ENCODE peak calls at places on chromosomes 12 and 14, in seven cellular contexts. I is posterior cingulate gyrus; J is GM10248; W is CD4-positive, alpha-beta T cell; C is left cardiac atrium; E is brain microvascular endothelial cell; H is IMR-90. D is an unnamed sample.

GRCh38 chr14:52663850-52664249 is 31.5 kb downstream of the ERO1A start:
- DNase-seq in E (no peak), C (no peak), J (no peak), H (no peak), W (no peak), I (no peak), D (no peak)

GRCh38 chr12:69240625-69240984 is 1.2 kb downstream of the CPSF6 start:
- DNase-seq in J (peak; percentile 21), I (no peak), H (peak; percentile 11), E (no peak), C (no peak), W (peak; percentile 16), D (no peak)

GRCh38 chr12:10121278-10121677 is 8.7 kb downstream of the CLEC7A start:
- DNase-seq in J (no peak), E (no peak), I (no peak), W (no peak), H (no peak), C (no peak), D (no peak)

GRCh38 chr14:100547633-100548294 is 39.5 kb downstream of the BEGAIN start:
- DNase-seq in C (peak; percentile 56), H (peak; percentile 21), I (no peak), E (peak; percentile 3), W (peak; percentile 40), J (no peak), D (peak; percentile 30)

GRCh38 chr12:52060498-52061177 is 9.1 kb upstream of the ATG101 start:
- DNase-seq in I (no peak), W (no peak), H (peak; percentile 71), E (no peak), J (no peak), C (peak; percentile 72), D (no peak)

GRCh38 chr12:96044017-96044985 is 8.9 kb upstream of the LTA4H start:
- DNase-seq in J (no peak), E (peak; percentile 40), H (peak; percentile 84), C (no peak), I (no peak), W (no peak), D (peak; percentile 36)

GRCh38 chr12:15152864-15153263 is 68.4 kb downstream of the RERG start:
- DNase-seq in I (no peak), C (no peak), H (peak; percentile 30), E (no peak), J (no peak), W (no peak), D (no peak)

GRCh38 chr12:27528788-27529187 is 4.8 kb downstream of the PPFIBP1 start:
- DNase-seq in I (no peak), C (no peak), J (no peak), H (no peak), E (no peak), W (no peak), D (no peak)

GRCh38 chr12:118371354-118372282 is 1.1 kb downstream of the TAOK3 start:
- DNase-seq in I (peak; percentile 75), W (peak; percentile 3), H (no peak), C (peak; percentile 33), E (no peak), J (peak; percentile 29), D (no peak)

GRCh38 chr14:104143071-104143470 is 4.7 kb downstream of the KIF26A start:
- DNase-seq in W (no peak), J (no peak), H (no peak), C (peak; percentile 16), E (no peak), I (peak; percentile 69), D (no peak)

GRCh38 chr14:60656755-60657608 is 7.7 kb upstream of the SIX1 start:
- DNase-seq in E (no peak), H (peak; percentile 73), I (no peak), C (no peak), W (no peak), J (peak; percentile 83), D (peak; percentile 44)

GRCh38 chr12:130281157-130281799 is 56.4 kb upstream of the PIWIL1 start:
- DNase-seq in E (no peak), C (peak; percentile 27), W (no peak), I (peak; percentile 83), J (peak; percentile 18), H (no peak), D (no peak)

GRCh38 chr12:123113038-123113437 is 37.9 kb downstream of the PITPNM2 start:
- DNase-seq in I (peak; percentile 79), E (no peak), C (no peak), H (no peak), J (no peak), W (no peak), D (no peak)

GRCh38 chr14:31286456-31287293 is 79.1 kb upstream of the HECTD1 start:
- DNase-seq in C (no peak), W (no peak), J (no peak), H (no peak), I (no peak), E (no peak), D (no peak)

GRCh38 chr14:102928412-102929348 is 6.2 kb downstream of the AMN start:
- DNase-seq in H (peak; percentile 5), E (no peak), I (peak; percentile 62), J (peak; percentile 88), W (peak; percentile 73), C (peak; percentile 70), D (no peak)

GRCh38 chr14:30006695-30007094 is 79.0 kb upstream of the PRKD1 start:
- DNase-seq in I (no peak), C (no peak), W (no peak), E (no peak), H (no peak), J (no peak), D (no peak)

GRCh38 chr12:53213348-53213747 is 6.3 kb upstream of the ITGB7 start:
- DNase-seq in W (peak; percentile 84), J (peak; percentile 81), C (peak; percentile 91), E (peak; percentile 65), H (peak; percentile 70), I (peak; percentile 97), D (peak; percentile 60)

GRCh38 chr14:93952829-93953228 is 23.5 kb downstream of the ASB2 start:
- DNase-seq in W (no peak), E (no peak), C (no peak), I (no peak), J (no peak), H (no peak), D (no peak)

GRCh38 chr14:101852785-101853184 is 91.3 kb downstream of the PPP2R5C start:
- DNase-seq in I (no peak), J (no peak), E (no peak), H (no peak), W (no peak), C (no peak), D (no peak)

GRCh38 chr12:80216890-80217559 is 117.7 kb downstream of the OTOGL start:
- DNase-seq in J (no peak), C (peak; percentile 28), H (no peak), E (no peak), I (no peak), W (no peak), D (no peak)

GRCh38 chr14:89507521-89507920 is 90.5 kb upstream of the FOXN3 start:
- DNase-seq in W (no peak), J (no peak), I (no peak), C (no peak), E (peak; percentile 49), H (peak; percentile 91), D (peak; percentile 72)

GRCh38 chr14:32564591-32564990 is 235.5 kb downstream of the AKAP6 start:
- DNase-seq in E (no peak), C (no peak), H (peak; percentile 8), W (no peak), J (no peak), I (no peak), D (peak; percentile 30)

GRCh38 chr14:57346741-57347140 is 43.6 kb upstream of the NAA30 start:
- DNase-seq in I (no peak), H (no peak), E (no peak), J (no peak), C (no peak), W (no peak), D (no peak)

GRCh38 chr12:109273354-109273753 is 35.7 kb downstream of the FOXN4 start:
- DNase-seq in J (no peak), C (no peak), W (no peak), I (no peak), E (no peak), H (no peak), D (no peak)

GRCh38 chr14:37172024-37172869 is at the start of gene SLC25A21:
- DNase-seq in W (no peak), C (peak; percentile 83), J (no peak), I (peak; percentile 94), E (peak; percentile 65), H (peak; percentile 82), D (peak; percentile 71)

GRCh38 chr14:100726812-100727564 is at the start of gene DLK1:
- DNase-seq in H (no peak), I (peak; percentile 54), W (no peak), J (no peak), E (no peak), C (no peak), D (no peak)

GRCh38 chr12:45231515-45232145 is 15.7 kb downstream of the ANO6 start:
- DNase-seq in C (no peak), I (no peak), E (peak; percentile 27), W (no peak), J (no peak), H (peak; percentile 85), D (peak; percentile 70)

GRCh38 chr14:96461950-96462798 is 40.0 kb upstream of the PAPOLA start:
- DNase-seq in H (no peak), W (no peak), I (no peak), E (no peak), C (no peak), J (no peak), D (no peak)

GRCh38 chr14:55026793-55027560 is at the start of the genes SOCS4 and WDHD1:
- DNase-seq in C (peak; percentile 96), E (peak; percentile 88), J (peak; percentile 96), H (peak; percentile 88), I (peak; percentile 99), W (peak; percentile 94), D (peak; percentile 93)

GRCh38 chr14:68638817-68639517 is 153.9 kb downstream of the ZFP36L1 start:
- DNase-seq in W (no peak), I (no peak), H (no peak), C (no peak), E (no peak), J (no peak), D (no peak)

GRCh38 chr12:11650697-11651281 is 1.3 kb downstream of the ETV6 start:
- DNase-seq in H (peak; percentile 37), C (no peak), I (no peak), E (peak; percentile 39), J (no peak), W (no peak), D (peak; percentile 18)

D was measured in HFFc6.